ENCODE peak calls at places on chromosomes 1 and 21, in ten cellular contexts. S is HFF-Myc; L is CD8-positive, alpha-beta T cell; O is neuronal stem cell; E is H7; G is cardiac fibroblast; I is K562; F is hepatocyte; U is spleen; R is neural progenitor cell. Q is an unnamed sample.

GRCh38 chr1:61287734-61288133 is 205.4 kb downstream of the NFIA start:
- DNase-seq in S (peak; percentile 4), L (no peak), O (no peak), E (no peak), G (peak; percentile 97), I (no peak), F (no peak), U (no peak), R (no peak), Q (no peak)

GRCh38 chr1:116817582-116818064 is 63.4 kb downstream of the CD2 start:
- DNase-seq in S (peak; percentile 52), L (peak; percentile 43), O (peak; percentile 9), E (peak; percentile 80), G (peak; percentile 41), I (peak; percentile 95), F (peak; percentile 69), U (peak; percentile 82), R (peak; percentile 66), Q (peak; percentile 47)

GRCh38 chr1:4328402-4329071 is 325.9 kb upstream of the AJAP1 start:
- DNase-seq in S (no peak), L (no peak), O (no peak), E (no peak), G (no peak), I (peak; percentile 29), F (no peak), U (peak; percentile 58), R (no peak), Q (no peak)

GRCh38 chr1:164588388-164589341 is 29.7 kb downstream of the PBX1 start:
- DNase-seq in S (peak; percentile 57), L (no peak), O (peak; percentile 88), E (no peak), G (peak; percentile 64), I (no peak), F (peak; percentile 83), U (no peak), R (peak; percentile 94), Q (peak; percentile 64)

GRCh38 chr1:3819626-3820245 is 23.4 kb upstream of the LRRC47 start:
- DNase-seq in S (no peak), L (no peak), O (no peak), E (no peak), G (no peak), I (no peak), F (no peak), U (no peak), R (no peak), Q (no peak)

GRCh38 chr1:174397261-174397660 is 50.5 kb upstream of the GPR52 start:
- DNase-seq in S (no peak), L (no peak), O (no peak), E (no peak), G (no peak), I (no peak), F (no peak), U (no peak), R (no peak), Q (no peak)

GRCh38 chr1:99745061-99745460 is 21.4 kb downstream of the FRRS1 start:
- DNase-seq in S (no peak), L (no peak), O (no peak), E (no peak), G (no peak), I (no peak), F (no peak), U (no peak), R (no peak), Q (peak; percentile 66)

GRCh38 chr1:27139980-27140379 is 14.9 kb downstream of the SLC9A1 start:
- DNase-seq in S (no peak), L (no peak), O (no peak), E (no peak), G (no peak), I (no peak), F (no peak), U (no peak), R (no peak), Q (no peak)

DNA sequence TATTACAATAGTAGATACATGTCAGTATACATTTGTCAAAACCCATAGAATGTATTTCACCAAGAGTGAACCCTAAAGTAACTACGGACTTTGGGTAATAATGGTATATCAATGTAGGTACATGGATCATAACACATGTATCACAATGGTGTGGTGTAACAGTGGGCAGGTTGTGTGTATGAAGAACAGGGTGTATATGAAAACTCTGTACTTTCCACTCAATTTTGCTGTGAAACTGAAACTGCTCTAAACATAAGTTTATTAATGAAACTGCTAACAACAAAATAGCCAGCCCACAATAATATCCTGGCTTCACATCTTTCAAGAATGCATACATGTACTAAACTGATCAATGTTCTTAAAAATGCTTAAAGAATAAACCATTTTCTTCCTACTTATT is 90.2 kb downstream of the RUSC1 start:
- DNase-seq in S (no peak), L (no peak), O (no peak), E (no peak), G (no peak), I (no peak), F (no peak), U (no peak), R (no peak), Q (no peak)
- H3K4me3 ChIP-seq in S (no peak overlapping the region), L (no peak overlapping the region), O (no peak overlapping the region), E (no peak overlapping the region), G (no peak overlapping the region), I (no peak overlapping the region), F (no peak overlapping the region), U (no peak overlapping the region), R (no peak overlapping the region), Q (no peak overlapping the region)

GRCh38 chr1:24929876-24930702 is at the start of gene RUNX3:
- DNase-seq in S (no peak), L (peak; percentile 87), O (peak; percentile 54), E (peak; percentile 98), G (no peak), I (peak; percentile 76), F (peak; percentile 45), U (peak; percentile 98), R (peak; percentile 84), Q (peak; percentile 76)

GRCh38 chr1:24927886-24928630 is 2.0 kb downstream of the RUNX3 start:
- DNase-seq in S (no peak), L (no peak), O (peak; percentile 46), E (no peak), G (peak; percentile 30), I (no peak), F (no peak), U (no peak), R (peak; percentile 31), Q (no peak)

GRCh38 chr1:24928631-24929090 is 1.4 kb downstream of the RUNX3 start:
- DNase-seq in S (no peak), L (no peak), O (peak; percentile 44), E (peak; percentile 81), G (no peak), I (no peak), F (no peak), U (peak; percentile 83), R (peak; percentile 66), Q (peak; percentile 57)

GRCh38 chr1:24930703-24931480 is 816 bp upstream of the RUNX3 start:
- DNase-seq in S (no peak), L (no peak), O (peak; percentile 35), E (peak; percentile 79), G (peak; percentile 17), I (no peak), F (no peak), U (no peak), R (peak; percentile 21), Q (no peak)

GRCh38 chr1:24929091-24929875 is 793 bp downstream of the RUNX3 start:
- DNase-seq in S (no peak), L (no peak), O (peak; percentile 41), E (peak; percentile 86), G (no peak), I (no peak), F (peak; percentile 30), U (peak; percentile 92), R (peak; percentile 64), Q (peak; percentile 60)
- H3K4me3 ChIP-seq in S (peak overlapping the region; percentile 44), L (peak overlapping the region; percentile 89), O (no peak overlapping the region), E (peak overlapping the region; percentile 55), G (no peak overlapping the region), I (no peak overlapping the region), F (no peak overlapping the region), U (peak overlapping the region; percentile 60), R (peak overlapping the region; percentile 37), Q (peak overlapping the region; percentile 69)

GRCh38 chr1:39412892-39413291 is 78.5 kb upstream of the BMP8A start:
- DNase-seq in S (no peak), L (no peak), O (no peak), E (peak; percentile 30), G (no peak), I (no peak), F (no peak), U (no peak), R (no peak), Q (no peak)

GRCh38 chr1:39413902-39414528 is 77.4 kb upstream of the BMP8A start:
- DNase-seq in S (no peak), L (no peak), O (no peak), E (peak; percentile 43), G (no peak), I (no peak), F (no peak), U (no peak), R (no peak), Q (no peak)

GRCh38 chr1:39410915-39411436 is 80.5 kb upstream of the BMP8A start:
- DNase-seq in S (peak; percentile 81), L (peak; percentile 25), O (peak; percentile 30), E (peak; percentile 77), G (peak; percentile 95), I (peak; percentile 65), F (peak; percentile 84), U (peak; percentile 83), R (peak; percentile 72), Q (peak; percentile 63)

GRCh38 chr1:39411526-39411925 is 79.9 kb upstream of the BMP8A start:
- DNase-seq in S (no peak), L (no peak), O (no peak), E (no peak), G (peak; percentile 17), I (no peak), F (no peak), U (no peak), R (no peak), Q (no peak)

GRCh38 chr1:39412079-39412478 is 79.4 kb upstream of the BMP8A start:
- DNase-seq in S (no peak), L (no peak), O (no peak), E (no peak), G (no peak), I (no peak), F (no peak), U (no peak), R (no peak), Q (no peak)
- H3K4me3 ChIP-seq in S (peak overlapping the region; percentile 66), L (no peak overlapping the region), O (no peak overlapping the region), E (no peak overlapping the region), G (peak overlapping the region; percentile 70), I (no peak overlapping the region), F (no peak overlapping the region), U (no peak overlapping the region), R (peak overlapping the region; percentile 90), Q (no peak overlapping the region)

DNA sequence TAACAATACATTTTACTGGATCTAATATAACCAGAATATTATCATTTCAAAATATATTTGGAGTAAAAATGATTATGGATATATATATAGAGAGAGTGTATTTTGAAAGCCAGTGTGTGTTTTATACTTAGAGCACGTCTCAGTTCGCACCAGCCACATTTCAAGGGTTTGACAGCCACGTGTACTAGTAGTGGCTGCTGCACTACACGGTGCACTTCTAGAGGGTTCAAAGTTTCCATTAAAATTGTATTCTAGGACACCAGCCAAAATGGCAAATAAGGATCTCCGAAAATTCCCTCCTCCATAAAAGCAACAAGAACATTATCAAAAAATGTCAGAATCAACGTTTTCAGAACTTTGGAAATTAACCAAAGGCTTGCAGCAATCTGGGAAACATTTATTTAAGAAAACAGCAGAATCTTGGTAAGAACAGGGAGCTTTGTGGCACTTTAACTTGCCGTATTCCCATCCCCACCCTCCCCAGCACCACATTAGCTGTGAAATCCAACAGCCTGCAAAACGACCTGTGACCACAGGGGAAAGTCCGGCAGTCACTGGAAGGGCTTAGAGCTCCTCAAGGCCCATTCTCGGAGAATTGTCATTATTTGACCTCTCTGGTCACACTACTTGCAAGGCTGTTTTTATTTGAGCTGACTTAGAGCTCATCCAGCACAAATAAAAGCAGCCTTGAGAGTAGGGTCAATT is 33.5 kb upstream of the MRPS6 start:
- DNase-seq in S (no peak), L (no peak), O (no peak), E (peak; percentile 52), G (no peak), I (peak; percentile 36), F (peak; percentile 42), U (no peak), R (peak; percentile 47), Q (no peak)
- H3K4me3 ChIP-seq in S (no peak overlapping the region), L (no peak overlapping the region), O (no peak overlapping the region), E (no peak overlapping the region), G (no peak overlapping the region), I (no peak overlapping the region), F (no peak overlapping the region), U (no peak overlapping the region), R (no peak overlapping the region), Q (no peak overlapping the region)

Q was measured in HAP-1.